ENCODE peak calls at places on chromosomes 16 and 17, in five cellular contexts. One of them, this sample, is unnamed.

GRCh38 chr17:32504166-32504990 is 17.6 kb downstream of the CDK5R1 start:
- DNase-seq in heart left ventricle: no peak
- DNase-seq in fibroblast of pulmonary artery: no peak
- DNase-seq in cardiac muscle cell: no peak
- DNase-seq in neural progenitor cell: no peak
- DNase-seq in this sample: no peak

GRCh38 chr17:1390422-1391367 is 9.3 kb downstream of the YWHAE start:
- DNase-seq in heart left ventricle: no peak
- DNase-seq in fibroblast of pulmonary artery: peak; percentile 50
- DNase-seq in cardiac muscle cell: peak; percentile 77
- DNase-seq in neural progenitor cell: no peak
- DNase-seq in this sample: no peak

GRCh38 chr17:75476752-75477492 is 20.5 kb downstream of the TMEM94 start:
- DNase-seq in heart left ventricle: no peak
- DNase-seq in fibroblast of pulmonary artery: no peak
- DNase-seq in cardiac muscle cell: no peak
- DNase-seq in neural progenitor cell: peak; percentile 26
- DNase-seq in this sample: no peak

GRCh38 chr17:81379523-81379942 is 15.7 kb upstream of the BAHCC1 start:
- DNase-seq in heart left ventricle: no peak
- DNase-seq in fibroblast of pulmonary artery: no peak
- DNase-seq in cardiac muscle cell: no peak
- DNase-seq in neural progenitor cell: no peak
- DNase-seq in this sample: no peak

GRCh38 chr16:30888856-30889499 is 4.9 kb downstream of the BCL7C start:
- DNase-seq in heart left ventricle: no peak
- DNase-seq in fibroblast of pulmonary artery: no peak
- DNase-seq in cardiac muscle cell: no peak
- DNase-seq in neural progenitor cell: no peak
- DNase-seq in this sample: no peak

GRCh38 chr16:56783332-56783731 is 53.4 kb downstream of the NUP93 start:
- DNase-seq in heart left ventricle: no peak
- DNase-seq in fibroblast of pulmonary artery: no peak
- DNase-seq in cardiac muscle cell: no peak
- DNase-seq in neural progenitor cell: no peak
- DNase-seq in this sample: no peak

GRCh38 chr16:56956076-56956475 is 5.7 kb upstream of the CETP start:
- DNase-seq in heart left ventricle: no peak
- DNase-seq in fibroblast of pulmonary artery: no peak
- DNase-seq in cardiac muscle cell: no peak
- DNase-seq in neural progenitor cell: no peak
- DNase-seq in this sample: no peak

GRCh38 chr16:85378145-85379040 is 234.7 kb upstream of the GSE1 start:
- DNase-seq in heart left ventricle: no peak
- DNase-seq in fibroblast of pulmonary artery: no peak
- DNase-seq in cardiac muscle cell: no peak
- DNase-seq in neural progenitor cell: no peak
- DNase-seq in this sample: no peak

GRCh38 chr16:12098429-12099310 is 122.1 kb downstream of the SNX29 start:
- DNase-seq in heart left ventricle: no peak
- DNase-seq in fibroblast of pulmonary artery: no peak
- DNase-seq in cardiac muscle cell: no peak
- DNase-seq in neural progenitor cell: no peak
- DNase-seq in this sample: no peak

GRCh38 chr17:11506635-11507034 is 91.6 kb upstream of the DNAH9 start:
- DNase-seq in heart left ventricle: no peak
- DNase-seq in fibroblast of pulmonary artery: peak; percentile 1
- DNase-seq in cardiac muscle cell: peak; percentile 86
- DNase-seq in neural progenitor cell: peak; percentile 88
- DNase-seq in this sample: no peak

GRCh38 chr17:76136276-76137025 is 4.6 kb downstream of the FOXJ1 start:
- DNase-seq in heart left ventricle: peak; percentile 18
- DNase-seq in fibroblast of pulmonary artery: no peak
- DNase-seq in cardiac muscle cell: no peak
- DNase-seq in neural progenitor cell: peak; percentile 65
- DNase-seq in this sample: no peak

GRCh38 chr17:28982191-28982793 is 23.5 kb downstream of the SEZ6 start:
- DNase-seq in heart left ventricle: no peak
- DNase-seq in fibroblast of pulmonary artery: peak; percentile 88
- DNase-seq in cardiac muscle cell: no peak
- DNase-seq in neural progenitor cell: no peak
- DNase-seq in this sample: peak; percentile 63

GRCh38 chr17:19019041-19019941 is 14.7 kb upstream of the FAM83G start:
- DNase-seq in heart left ventricle: peak; percentile 19
- DNase-seq in fibroblast of pulmonary artery: no peak
- DNase-seq in cardiac muscle cell: no peak
- DNase-seq in neural progenitor cell: no peak
- DNase-seq in this sample: no peak

GRCh38 chr16:55949518-55949917 is 74.3 kb upstream of the CES5A start:
- DNase-seq in heart left ventricle: no peak
- DNase-seq in fibroblast of pulmonary artery: no peak
- DNase-seq in cardiac muscle cell: no peak
- DNase-seq in neural progenitor cell: no peak
- DNase-seq in this sample: no peak

GRCh38 chr16:81493755-81494433 is 49.3 kb downstream of the CMIP start:
- DNase-seq in heart left ventricle: peak; percentile 24
- DNase-seq in fibroblast of pulmonary artery: peak; percentile 50
- DNase-seq in cardiac muscle cell: no peak
- DNase-seq in neural progenitor cell: no peak
- DNase-seq in this sample: peak; percentile 80

GRCh38 chr17:32285770-32286517 is 20.3 kb downstream of the RHBDL3 start:
- DNase-seq in heart left ventricle: no peak
- DNase-seq in fibroblast of pulmonary artery: no peak
- DNase-seq in cardiac muscle cell: no peak
- DNase-seq in neural progenitor cell: no peak
- DNase-seq in this sample: no peak

GRCh38 chr17:27319536-27320221 is 25.8 kb downstream of the WSB1 start:
- DNase-seq in heart left ventricle: peak; percentile 85
- DNase-seq in fibroblast of pulmonary artery: peak; percentile 80
- DNase-seq in cardiac muscle cell: peak; percentile 26
- DNase-seq in neural progenitor cell: no peak
- DNase-seq in this sample: peak; percentile 64

GRCh38 chr17:29590979-29591736 is 1.7 kb upstream of the GIT1 start:
- DNase-seq in heart left ventricle: peak; percentile 61
- DNase-seq in fibroblast of pulmonary artery: peak; percentile 49
- DNase-seq in cardiac muscle cell: peak; percentile 59
- DNase-seq in neural progenitor cell: peak; percentile 76
- DNase-seq in this sample: no peak

GRCh38 chr16:79543219-79543618 is 57.3 kb downstream of the MAF start:
- DNase-seq in heart left ventricle: peak; percentile 41
- DNase-seq in fibroblast of pulmonary artery: no peak
- DNase-seq in cardiac muscle cell: no peak
- DNase-seq in neural progenitor cell: no peak
- DNase-seq in this sample: no peak

GRCh38 chr17:78490156-78490555 is 87.0 kb downstream of the DNAH17 start:
- DNase-seq in heart left ventricle: no peak
- DNase-seq in fibroblast of pulmonary artery: no peak
- DNase-seq in cardiac muscle cell: no peak
- DNase-seq in neural progenitor cell: no peak
- DNase-seq in this sample: no peak

GRCh38 chr17:50348522-50349240 is 2.8 kb downstream of the XYLT2 start:
- DNase-seq in heart left ventricle: no peak
- DNase-seq in fibroblast of pulmonary artery: peak; percentile 37
- DNase-seq in cardiac muscle cell: no peak
- DNase-seq in neural progenitor cell: no peak
- DNase-seq in this sample: peak; percentile 42

GRCh38 chr16:17224859-17225258 is 245.9 kb downstream of the XYLT1 start:
- DNase-seq in heart left ventricle: peak; percentile 63
- DNase-seq in fibroblast of pulmonary artery: peak; percentile 51
- DNase-seq in cardiac muscle cell: no peak
- DNase-seq in neural progenitor cell: no peak
- DNase-seq in this sample: peak; percentile 70

GRCh38 chr16:84687715-84688114 is 12.1 kb upstream of the USP10 start:
- DNase-seq in heart left ventricle: no peak
- DNase-seq in fibroblast of pulmonary artery: peak; percentile 94
- DNase-seq in cardiac muscle cell: no peak
- DNase-seq in neural progenitor cell: no peak
- DNase-seq in this sample: peak; percentile 83

DNA sequence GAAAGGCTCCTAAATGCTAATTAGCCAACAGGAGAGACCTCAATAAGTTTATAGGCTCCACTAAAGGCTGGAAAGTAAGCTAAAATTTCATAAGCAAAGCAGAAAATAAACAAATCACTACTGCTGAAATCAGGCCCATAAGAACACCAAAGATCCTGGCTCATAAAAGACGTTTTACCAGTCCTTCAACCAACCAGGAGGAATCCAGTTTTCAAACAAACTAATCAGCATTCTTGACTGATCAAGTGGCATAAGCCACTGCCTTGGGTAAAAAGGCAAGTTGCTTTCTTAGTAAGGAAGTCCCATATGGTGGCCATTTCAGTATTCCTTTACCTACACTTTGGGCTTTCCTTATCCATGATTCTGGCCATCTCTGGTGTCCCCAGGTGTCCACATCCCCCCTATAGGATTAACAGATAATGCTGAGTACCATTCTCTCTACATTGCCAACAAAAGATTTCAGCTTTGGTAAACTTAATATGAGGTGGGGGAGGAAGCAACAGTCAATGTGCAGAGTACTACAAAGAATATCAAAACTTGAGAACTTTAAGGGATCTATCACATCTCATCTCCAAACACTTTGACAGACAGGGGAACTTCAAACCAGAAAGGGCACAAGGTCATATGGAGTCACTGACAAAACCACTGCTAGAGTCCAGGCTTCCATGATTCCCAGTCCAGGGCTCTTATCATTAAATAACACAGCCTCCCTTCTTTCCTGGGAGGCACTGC is 1.3 kb downstream of the TOM1L2 start:
- DNase-seq in heart left ventricle: no peak
- DNase-seq in fibroblast of pulmonary artery: peak; percentile 25
- DNase-seq in cardiac muscle cell: no peak
- DNase-seq in neural progenitor cell: no peak
- DNase-seq in this sample: no peak
- H3K4me3 ChIP-seq in heart left ventricle: peak overlapping the region; percentile 85
- H3K4me3 ChIP-seq in fibroblast of pulmonary artery: peak overlapping the region; percentile 74
- H3K4me3 ChIP-seq in cardiac muscle cell: peak overlapping the region; percentile 72
- H3K4me3 ChIP-seq in neural progenitor cell: peak overlapping the region; percentile 77
- H3K4me3 ChIP-seq in this sample: peak overlapping the region; percentile 64

DNA sequence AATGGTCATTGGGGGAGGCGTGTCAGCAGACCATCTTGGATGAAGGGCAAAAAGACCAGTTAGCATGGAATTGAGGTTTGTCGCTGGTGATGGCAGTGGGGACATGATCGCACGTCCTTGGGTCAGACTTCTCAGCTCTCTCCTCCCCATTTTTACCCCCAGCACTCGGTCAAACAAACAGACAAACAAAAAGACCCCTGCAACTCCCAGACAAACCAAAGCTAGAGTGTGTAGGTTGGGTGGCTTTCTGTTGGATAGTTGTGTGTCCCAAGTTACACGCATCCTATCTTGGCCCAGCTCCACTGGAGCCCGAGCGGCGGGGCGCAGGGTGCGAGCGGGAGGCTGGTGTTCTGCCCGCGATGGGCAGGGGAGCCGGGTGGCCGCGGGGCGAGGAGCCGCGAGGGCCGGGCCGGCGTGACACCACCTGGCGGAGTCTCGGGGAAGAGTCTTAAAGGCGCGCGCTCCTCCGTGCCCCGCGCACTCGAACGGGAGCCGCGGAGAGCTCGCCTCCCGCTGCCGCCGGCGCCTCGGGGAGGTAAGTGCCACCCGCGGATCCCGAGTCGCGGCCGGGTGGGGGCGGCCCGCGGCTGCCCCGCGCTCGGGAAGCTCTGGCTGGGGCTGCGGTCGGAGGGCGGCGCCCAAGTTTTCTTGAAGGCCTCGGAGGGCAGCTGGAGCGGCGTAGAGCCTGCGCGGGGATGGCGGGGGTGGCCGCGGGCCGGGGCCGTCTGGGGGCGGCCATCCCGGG is 18.5 kb upstream of the NTN1 start:
- DNase-seq in heart left ventricle: no peak
- DNase-seq in fibroblast of pulmonary artery: no peak
- DNase-seq in cardiac muscle cell: peak; percentile 37
- DNase-seq in neural progenitor cell: peak; percentile 82
- DNase-seq in this sample: no peak
- TF ChIP-seq CTCF in heart left ventricle: peak; percentile 23
- TF ChIP-seq CTCF in fibroblast of pulmonary artery: no peak
- TF ChIP-seq CTCF in cardiac muscle cell: peak; percentile 18
- TF ChIP-seq CTCF in neural progenitor cell: peak; percentile 52
- TF ChIP-seq CTCF in this sample: no peak

GRCh38 chr17:57708401-57708800 is 36.7 kb downstream of the CCDC182 start:
- DNase-seq in heart left ventricle: no peak
- DNase-seq in fibroblast of pulmonary artery: peak; percentile 6
- DNase-seq in cardiac muscle cell: no peak
- DNase-seq in neural progenitor cell: no peak
- DNase-seq in this sample: no peak
- H3K4me3 ChIP-seq in heart left ventricle: no peak overlapping the region
- H3K4me3 ChIP-seq in fibroblast of pulmonary artery: no peak overlapping the region
- H3K4me3 ChIP-seq in cardiac muscle cell: no peak overlapping the region
- H3K4me3 ChIP-seq in neural progenitor cell: peak overlapping the region; percentile 31
- H3K4me3 ChIP-seq in this sample: no peak overlapping the region

DNA sequence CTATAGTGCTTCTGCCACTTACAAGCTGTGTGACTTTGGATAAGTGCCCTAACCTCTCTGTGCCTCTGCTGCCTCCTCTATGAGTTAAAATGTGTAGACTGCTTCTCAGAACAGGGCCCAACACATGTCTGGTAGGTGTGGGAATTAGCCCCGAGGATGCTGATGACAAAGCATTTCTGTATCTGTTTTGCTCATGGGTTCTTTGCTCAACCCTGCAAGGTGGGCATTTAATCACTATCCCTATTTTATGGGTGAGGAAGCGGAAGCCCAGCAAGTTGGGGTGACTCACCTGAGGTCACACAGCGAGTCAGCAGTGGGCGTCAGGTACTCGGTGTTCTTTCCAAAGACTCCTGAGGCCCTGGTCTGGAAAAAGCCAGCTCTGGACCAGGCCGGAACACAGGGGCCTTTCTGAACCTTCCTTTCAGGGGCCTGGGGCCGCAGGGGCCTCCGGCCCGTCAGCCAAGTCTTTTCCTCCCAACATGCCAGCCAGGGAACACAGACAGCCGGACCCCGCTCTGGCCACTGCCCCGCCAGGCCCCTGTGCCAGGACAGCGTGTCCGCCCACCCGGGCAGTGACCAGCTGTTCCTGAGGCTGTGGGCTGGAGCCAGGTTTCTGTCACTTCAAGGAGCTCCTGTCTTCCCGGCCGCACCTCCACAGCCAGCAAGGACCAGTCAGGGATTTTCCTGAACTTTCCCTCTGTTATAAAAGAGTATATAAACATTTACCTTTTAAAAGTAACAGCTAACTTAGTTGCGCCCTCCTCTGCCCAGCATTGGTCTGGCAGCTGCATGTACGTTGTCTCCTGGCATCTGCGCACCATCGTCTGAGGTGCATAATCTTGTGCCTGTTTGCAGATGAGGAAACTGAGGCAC is 62.5 kb downstream of the SREBF1 start:
- DNase-seq in heart left ventricle: peak; percentile 66
- DNase-seq in fibroblast of pulmonary artery: peak; percentile 51
- DNase-seq in cardiac muscle cell: no peak
- DNase-seq in neural progenitor cell: no peak
- DNase-seq in this sample: peak; percentile 33
- TF ChIP-seq CTCF in heart left ventricle: peak; percentile 37
- TF ChIP-seq CTCF in fibroblast of pulmonary artery: peak; percentile 45
- TF ChIP-seq CTCF in cardiac muscle cell: peak; percentile 32
- TF ChIP-seq CTCF in neural progenitor cell: peak; percentile 21
- TF ChIP-seq CTCF in this sample: peak; percentile 49

This sample was measured in astrocyte of the spinal cord.